ENCODE peak calls at places on chromosomes 4 and X, in eight cellular contexts. One of them, this sample, is unnamed.
A peak's percentile ranks its signal among the peaks of the same experiment; 100 is the strongest.

GRCh38 chr4:141469392-141469791 is 167.0 kb upstream of the IL15 start:
- DNase-seq in tibial artery: no peak
- DNase-seq in CD4-positive, alpha-beta memory T cell: no peak
- DNase-seq in cardiac fibroblast: no peak
- DNase-seq in fibroblast of mammary gland: no peak
- DNase-seq in CD8-positive, alpha-beta T cell: no peak
- DNase-seq in astrocyte: no peak
- DNase-seq in upper lobe of right lung: no peak
- DNase-seq in this sample: no peak

GRCh38 chrX:13790206-13791131 is 26.4 kb downstream of the GPM6B start:
- DNase-seq in tibial artery: no peak
- DNase-seq in astrocyte: no peak
- DNase-seq in CD4-positive, alpha-beta memory T cell: no peak
- DNase-seq in fibroblast of mammary gland: peak; percentile 77
- DNase-seq in CD8-positive, alpha-beta T cell: no peak
- DNase-seq in upper lobe of right lung: no peak
- DNase-seq in cardiac fibroblast: peak; percentile 9
- DNase-seq in this sample: peak; percentile 21

GRCh38 chrX:41457618-41458192 is 10.6 kb downstream of the NYX start:
- DNase-seq in CD8-positive, alpha-beta T cell: no peak
- DNase-seq in astrocyte: no peak
- DNase-seq in fibroblast of mammary gland: no peak
- DNase-seq in tibial artery: no peak
- DNase-seq in CD4-positive, alpha-beta memory T cell: peak; percentile 35
- DNase-seq in upper lobe of right lung: no peak
- DNase-seq in cardiac fibroblast: peak; percentile 34
- DNase-seq in this sample: no peak

GRCh38 chrX:63656871-63657580 is 128.0 kb downstream of the ARHGEF9 start:
- DNase-seq in CD8-positive, alpha-beta T cell: no peak
- DNase-seq in astrocyte: peak; percentile 76
- DNase-seq in cardiac fibroblast: peak; percentile 70
- DNase-seq in upper lobe of right lung: no peak
- DNase-seq in fibroblast of mammary gland: peak; percentile 72
- DNase-seq in CD4-positive, alpha-beta memory T cell: no peak
- DNase-seq in tibial artery: peak; percentile 20
- DNase-seq in this sample: peak; percentile 54

GRCh38 chrX:19303216-19303880 is 40.4 kb upstream of the PDHA1 start:
- DNase-seq in cardiac fibroblast: peak; percentile 64
- DNase-seq in astrocyte: peak; percentile 0
- DNase-seq in CD8-positive, alpha-beta T cell: no peak
- DNase-seq in tibial artery: peak; percentile 79
- DNase-seq in CD4-positive, alpha-beta memory T cell: no peak
- DNase-seq in fibroblast of mammary gland: peak; percentile 84
- DNase-seq in upper lobe of right lung: no peak
- DNase-seq in this sample: peak; percentile 55

GRCh38 chr4:7121174-7121573 is 53.3 kb upstream of the GRPEL1 start:
- DNase-seq in upper lobe of right lung: no peak
- DNase-seq in astrocyte: no peak
- DNase-seq in cardiac fibroblast: no peak
- DNase-seq in CD8-positive, alpha-beta T cell: no peak
- DNase-seq in fibroblast of mammary gland: no peak
- DNase-seq in tibial artery: peak; percentile 38
- DNase-seq in CD4-positive, alpha-beta memory T cell: no peak
- DNase-seq in this sample: no peak

GRCh38 chr4:150237110-150237852 is 159.0 kb downstream of the DCLK2 start:
- DNase-seq in astrocyte: peak; percentile 98
- DNase-seq in tibial artery: no peak
- DNase-seq in cardiac fibroblast: peak; percentile 87
- DNase-seq in fibroblast of mammary gland: peak; percentile 96
- DNase-seq in CD8-positive, alpha-beta T cell: no peak
- DNase-seq in CD4-positive, alpha-beta memory T cell: no peak
- DNase-seq in upper lobe of right lung: no peak
- DNase-seq in this sample: peak; percentile 76

GRCh38 chrX:133414399-133415275 is 652 bp downstream of the GPC4 start:
- DNase-seq in astrocyte: peak; percentile 10
- DNase-seq in CD8-positive, alpha-beta T cell: no peak
- DNase-seq in upper lobe of right lung: peak; percentile 69
- DNase-seq in cardiac fibroblast: no peak
- DNase-seq in CD4-positive, alpha-beta memory T cell: no peak
- DNase-seq in tibial artery: no peak
- DNase-seq in fibroblast of mammary gland: peak; percentile 7
- DNase-seq in this sample: no peak

GRCh38 chrX:41391606-41392005 is 55.5 kb upstream of the NYX start:
- DNase-seq in CD8-positive, alpha-beta T cell: no peak
- DNase-seq in tibial artery: no peak
- DNase-seq in fibroblast of mammary gland: no peak
- DNase-seq in cardiac fibroblast: no peak
- DNase-seq in CD4-positive, alpha-beta memory T cell: no peak
- DNase-seq in astrocyte: no peak
- DNase-seq in upper lobe of right lung: peak; percentile 67
- DNase-seq in this sample: no peak

GRCh38 chr4:13700196-13701140 is 72.9 kb upstream of the BOD1L1 start:
- DNase-seq in astrocyte: peak; percentile 87
- DNase-seq in upper lobe of right lung: no peak
- DNase-seq in fibroblast of mammary gland: peak; percentile 97
- DNase-seq in CD8-positive, alpha-beta T cell: no peak
- DNase-seq in tibial artery: no peak
- DNase-seq in cardiac fibroblast: peak; percentile 17
- DNase-seq in CD4-positive, alpha-beta memory T cell: no peak
- DNase-seq in this sample: peak; percentile 81

GRCh38 chrX:97367149-97367548 is 483.4 kb downstream of the RPA4 start:
- DNase-seq in cardiac fibroblast: peak; percentile 42
- DNase-seq in upper lobe of right lung: no peak
- DNase-seq in tibial artery: no peak
- DNase-seq in astrocyte: peak; percentile 42
- DNase-seq in fibroblast of mammary gland: peak; percentile 75
- DNase-seq in CD4-positive, alpha-beta memory T cell: no peak
- DNase-seq in CD8-positive, alpha-beta T cell: no peak
- DNase-seq in this sample: peak; percentile 36

DNA sequence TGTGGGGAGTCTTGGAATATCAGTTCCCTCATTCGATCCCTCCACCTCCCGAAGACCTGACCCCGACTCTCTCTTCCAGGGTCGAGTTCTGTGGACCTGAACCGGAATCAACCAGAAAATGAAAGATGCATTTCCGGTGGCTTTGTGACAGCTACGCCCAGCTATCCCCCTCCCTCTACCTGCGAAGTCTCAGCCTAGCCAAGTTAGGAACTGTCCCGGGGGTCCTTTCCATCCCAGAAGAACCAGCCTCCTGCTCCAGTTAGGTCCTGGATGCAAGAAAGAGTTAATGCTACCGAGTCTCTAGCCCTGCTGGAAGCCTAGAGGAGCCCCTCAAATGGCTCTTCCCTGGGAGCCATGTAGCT is 13.4 kb upstream of the ETDC start:
- DNase-seq in upper lobe of right lung: no peak
- DNase-seq in cardiac fibroblast: no peak
- DNase-seq in fibroblast of mammary gland: no peak
- DNase-seq in tibial artery: no peak
- DNase-seq in CD4-positive, alpha-beta memory T cell: no peak
- DNase-seq in CD8-positive, alpha-beta T cell: no peak
- DNase-seq in astrocyte: no peak
- DNase-seq in this sample: no peak
- H3K4me3 ChIP-seq in upper lobe of right lung: peak overlapping the region; percentile 26
- H3K4me3 ChIP-seq in cardiac fibroblast: peak overlapping the region; percentile 31
- H3K4me3 ChIP-seq in fibroblast of mammary gland: peak overlapping the region; percentile 19
- H3K4me3 ChIP-seq in tibial artery: peak overlapping the region; percentile 26
- H3K4me3 ChIP-seq in CD4-positive, alpha-beta memory T cell: peak overlapping the region; percentile 57
- H3K4me3 ChIP-seq in CD8-positive, alpha-beta T cell: peak overlapping the region; percentile 68
- H3K4me3 ChIP-seq in astrocyte: peak overlapping the region; percentile 51
- H3K4me3 ChIP-seq in this sample: peak overlapping the region; percentile 38

GRCh38 chr4:40211224-40212185 is 14.7 kb downstream of the RHOH start:
- DNase-seq in fibroblast of mammary gland: peak; percentile 61
- DNase-seq in CD4-positive, alpha-beta memory T cell: no peak
- DNase-seq in astrocyte: no peak
- DNase-seq in CD8-positive, alpha-beta T cell: no peak
- DNase-seq in tibial artery: no peak
- DNase-seq in cardiac fibroblast: no peak
- DNase-seq in upper lobe of right lung: no peak
- DNase-seq in this sample: no peak

GRCh38 chr4:40214661-40215418 is 18.0 kb downstream of the RHOH start:
- DNase-seq in tibial artery: no peak
- DNase-seq in astrocyte: no peak
- DNase-seq in CD8-positive, alpha-beta T cell: no peak
- DNase-seq in fibroblast of mammary gland: no peak
- DNase-seq in upper lobe of right lung: no peak
- DNase-seq in CD4-positive, alpha-beta memory T cell: no peak
- DNase-seq in cardiac fibroblast: no peak
- DNase-seq in this sample: no peak

GRCh38 chr4:40216622-40217366 is 20.0 kb downstream of the RHOH start:
- DNase-seq in CD4-positive, alpha-beta memory T cell: no peak
- DNase-seq in fibroblast of mammary gland: peak; percentile 20
- DNase-seq in astrocyte: no peak
- DNase-seq in tibial artery: no peak
- DNase-seq in cardiac fibroblast: no peak
- DNase-seq in CD8-positive, alpha-beta T cell: no peak
- DNase-seq in upper lobe of right lung: no peak
- DNase-seq in this sample: no peak

GRCh38 chr4:40212674-40213504 is 16.1 kb downstream of the RHOH start:
- DNase-seq in fibroblast of mammary gland: peak; percentile 51
- DNase-seq in astrocyte: peak; percentile 31
- DNase-seq in tibial artery: no peak
- DNase-seq in upper lobe of right lung: no peak
- DNase-seq in cardiac fibroblast: peak; percentile 11
- DNase-seq in CD4-positive, alpha-beta memory T cell: no peak
- DNase-seq in CD8-positive, alpha-beta T cell: no peak
- DNase-seq in this sample: no peak

DNA sequence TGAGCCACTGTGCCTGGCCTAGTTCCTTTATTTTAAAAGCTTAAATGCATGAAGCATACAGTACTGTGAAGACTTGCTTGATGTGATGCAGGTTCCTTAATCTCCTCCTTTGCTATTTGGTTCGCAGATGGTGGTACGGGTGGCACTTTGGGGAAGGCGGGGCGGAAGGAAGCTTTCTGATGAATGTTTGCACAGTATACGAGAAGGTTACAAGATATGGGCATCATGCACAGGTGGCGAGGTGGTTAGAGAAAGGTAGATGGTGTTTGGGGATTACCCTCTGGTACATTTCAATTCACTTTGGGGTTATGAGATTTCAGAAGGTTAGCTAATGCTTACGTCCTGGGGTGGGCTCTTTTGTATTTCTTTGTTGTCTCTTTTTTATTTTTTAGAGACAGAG is 17.2 kb downstream of the RHOH start:
- DNase-seq in tibial artery: no peak
- DNase-seq in fibroblast of mammary gland: no peak
- DNase-seq in astrocyte: no peak
- DNase-seq in upper lobe of right lung: no peak
- DNase-seq in cardiac fibroblast: no peak
- DNase-seq in CD8-positive, alpha-beta T cell: peak; percentile 54
- DNase-seq in CD4-positive, alpha-beta memory T cell: peak; percentile 87
- DNase-seq in this sample: no peak
- H3K4me3 ChIP-seq in tibial artery: no peak overlapping the region
- H3K4me3 ChIP-seq in fibroblast of mammary gland: no peak overlapping the region
- H3K4me3 ChIP-seq in astrocyte: no peak overlapping the region
- H3K4me3 ChIP-seq in upper lobe of right lung: no peak overlapping the region
- H3K4me3 ChIP-seq in cardiac fibroblast: no peak overlapping the region
- H3K4me3 ChIP-seq in CD8-positive, alpha-beta T cell: no peak overlapping the region
- H3K4me3 ChIP-seq in CD4-positive, alpha-beta memory T cell: no peak overlapping the region
- H3K4me3 ChIP-seq in this sample: no peak overlapping the region

GRCh38 chr4:130648570-130648969 is 1552.6 kb downstream of the C4orf33 start:
- DNase-seq in cardiac fibroblast: no peak
- DNase-seq in CD4-positive, alpha-beta memory T cell: no peak
- DNase-seq in tibial artery: no peak
- DNase-seq in fibroblast of mammary gland: no peak
- DNase-seq in CD8-positive, alpha-beta T cell: no peak
- DNase-seq in astrocyte: no peak
- DNase-seq in upper lobe of right lung: no peak
- DNase-seq in this sample: no peak
- H3K4me3 ChIP-seq in cardiac fibroblast: no peak overlapping the region
- H3K4me3 ChIP-seq in CD4-positive, alpha-beta memory T cell: no peak overlapping the region
- H3K4me3 ChIP-seq in tibial artery: no peak overlapping the region
- H3K4me3 ChIP-seq in fibroblast of mammary gland: no peak overlapping the region
- H3K4me3 ChIP-seq in CD8-positive, alpha-beta T cell: no peak overlapping the region
- H3K4me3 ChIP-seq in astrocyte: no peak overlapping the region
- H3K4me3 ChIP-seq in upper lobe of right lung: no peak overlapping the region
- H3K4me3 ChIP-seq in this sample: no peak overlapping the region

GRCh38 chr4:123553733-123554132 is 157.1 kb downstream of the SPRY1 start:
- DNase-seq in cardiac fibroblast: no peak
- DNase-seq in CD4-positive, alpha-beta memory T cell: no peak
- DNase-seq in astrocyte: no peak
- DNase-seq in tibial artery: no peak
- DNase-seq in CD8-positive, alpha-beta T cell: no peak
- DNase-seq in upper lobe of right lung: no peak
- DNase-seq in fibroblast of mammary gland: no peak
- DNase-seq in this sample: no peak

GRCh38 chr4:123556526-123556925 is 159.9 kb downstream of the SPRY1 start:
- DNase-seq in tibial artery: no peak
- DNase-seq in cardiac fibroblast: no peak
- DNase-seq in CD4-positive, alpha-beta memory T cell: no peak
- DNase-seq in fibroblast of mammary gland: no peak
- DNase-seq in CD8-positive, alpha-beta T cell: no peak
- DNase-seq in upper lobe of right lung: no peak
- DNase-seq in astrocyte: no peak
- DNase-seq in this sample: no peak

GRCh38 chr4:123554819-123555499 is 158.4 kb downstream of the SPRY1 start:
- DNase-seq in fibroblast of mammary gland: no peak
- DNase-seq in CD8-positive, alpha-beta T cell: no peak
- DNase-seq in tibial artery: peak; percentile 51
- DNase-seq in CD4-positive, alpha-beta memory T cell: no peak
- DNase-seq in upper lobe of right lung: no peak
- DNase-seq in cardiac fibroblast: no peak
- DNase-seq in astrocyte: peak; percentile 4
- DNase-seq in this sample: no peak

GRCh38 chr4:123554263-123554662 is 157.7 kb downstream of the SPRY1 start:
- DNase-seq in CD4-positive, alpha-beta memory T cell: no peak
- DNase-seq in fibroblast of mammary gland: no peak
- DNase-seq in CD8-positive, alpha-beta T cell: no peak
- DNase-seq in astrocyte: no peak
- DNase-seq in upper lobe of right lung: no peak
- DNase-seq in cardiac fibroblast: peak; percentile 26
- DNase-seq in tibial artery: no peak
- DNase-seq in this sample: no peak

DNA sequence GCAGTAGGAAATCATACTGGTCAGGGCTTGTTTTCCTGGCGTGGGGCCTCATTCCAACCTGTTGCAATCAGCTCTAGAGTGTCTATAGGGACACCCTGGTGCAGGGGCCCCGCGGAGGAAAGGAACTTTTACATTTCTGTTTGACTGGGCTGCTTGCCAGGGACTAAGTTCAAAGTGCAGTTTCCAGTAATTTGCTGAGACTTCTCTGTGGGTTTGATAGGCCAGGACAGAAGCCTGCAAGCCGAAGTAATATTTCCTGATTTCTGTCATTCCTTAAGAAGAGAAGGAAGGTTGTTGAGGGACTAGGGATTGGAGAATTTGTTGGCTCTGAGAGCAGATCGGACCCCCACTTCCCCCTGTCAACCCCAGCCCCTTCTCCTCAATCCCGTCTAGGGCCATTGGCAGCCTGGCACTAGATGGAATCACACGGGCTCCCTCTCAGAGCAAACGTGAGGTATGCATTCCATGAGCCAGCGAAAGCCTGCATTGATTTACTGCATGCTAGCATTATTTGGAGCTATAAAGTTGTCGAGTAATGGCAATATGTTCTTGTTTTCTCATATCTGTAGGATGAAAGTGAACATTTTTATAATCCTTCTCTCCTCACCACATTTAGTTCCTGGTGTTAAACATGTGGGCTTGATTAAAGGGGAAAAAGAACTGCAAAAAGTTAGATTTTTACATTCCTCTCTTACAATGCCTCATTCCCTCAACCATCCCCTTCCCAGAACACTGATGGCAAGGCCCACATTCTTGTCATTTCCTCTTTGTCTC is 159.1 kb downstream of the SPRY1 start:
- DNase-seq in upper lobe of right lung: peak; percentile 87
- DNase-seq in astrocyte: peak; percentile 87
- DNase-seq in fibroblast of mammary gland: peak; percentile 92
- DNase-seq in cardiac fibroblast: peak; percentile 99
- DNase-seq in CD8-positive, alpha-beta T cell: no peak
- DNase-seq in tibial artery: peak; percentile 92
- DNase-seq in CD4-positive, alpha-beta memory T cell: no peak
- DNase-seq in this sample: peak; percentile 97
- H3K4me3 ChIP-seq in upper lobe of right lung: no peak overlapping the region
- H3K4me3 ChIP-seq in astrocyte: no peak overlapping the region
- H3K4me3 ChIP-seq in fibroblast of mammary gland: no peak overlapping the region
- H3K4me3 ChIP-seq in cardiac fibroblast: no peak overlapping the region
- H3K4me3 ChIP-seq in CD8-positive, alpha-beta T cell: no peak overlapping the region
- H3K4me3 ChIP-seq in tibial artery: peak overlapping the region; percentile 1
- H3K4me3 ChIP-seq in CD4-positive, alpha-beta memory T cell: no peak overlapping the region
- H3K4me3 ChIP-seq in this sample: no peak overlapping the region